ENCODE peak calls at places on chromosomes 11 and 22, in eight cellular contexts. Y, H, E, U, G, W, X and Q are unnamed samples.

GRCh38 chr11:87356428-87356827 is 318.7 kb downstream of the TMEM135 start:
- DNase-seq in Y (no peak), H (no peak), E (no peak), U (no peak), G (no peak), W (no peak), X (no peak), Q (no peak)

GRCh38 chr11:78912778-78913177 is 338.1 kb upstream of the NARS2 start:
- DNase-seq in Y (no peak), H (no peak), E (no peak), U (no peak), G (no peak), W (no peak), X (no peak), Q (no peak)

GRCh38 chr11:96019271-96019670 is 95.4 kb upstream of the MTMR2 start:
- DNase-seq in Y (no peak), H (no peak), E (no peak), U (no peak), G (no peak), W (no peak), X (no peak), Q (no peak)

GRCh38 chr11:44955019-44955738 is 4.5 kb upstream of the TP53I11 start:
- DNase-seq in Y (peak), H (peak), E (peak), U (peak), G (peak), W (peak), X (peak), Q (peak)

GRCh38 chr22:32527756-32528155 is 53.1 kb downstream of the FBXO7 start:
- DNase-seq in Y (no peak), H (no peak), E (no peak), U (no peak), G (no peak), W (no peak), X (no peak), Q (no peak)

GRCh38 chr11:125948278-125949051 is 2.6 kb downstream of the VSIG10L2 start:
- DNase-seq in Y (no peak), H (no peak), E (no peak), U (no peak), G (no peak), W (no peak), X (no peak), Q (no peak)

GRCh38 chr11:117204283-117205080 is 5.3 kb downstream of the TAGLN start:
- DNase-seq in Y (no peak), H (no peak), E (no peak), U (no peak), G (no peak), W (no peak), X (no peak), Q (no peak)

GRCh38 chr11:104130161-104130560 is 33.8 kb downstream of the PDGFD start:
- DNase-seq in Y (no peak), H (no peak), E (no peak), U (no peak), G (no peak), W (no peak), X (no peak), Q (no peak)

GRCh38 chr11:61975638-61976419 is 8.4 kb upstream of the FTH1 start:
- DNase-seq in Y (no peak), H (no peak), E (no peak), U (no peak), G (no peak), W (peak), X (peak), Q (peak)

GRCh38 chr22:36374603-36375024 is 13.2 kb downstream of the MYH9 start:
- DNase-seq in Y (peak), H (no peak), E (no peak), U (peak), G (peak), W (no peak), X (peak), Q (no peak)

GRCh38 chr22:42277232-42277753 is 6.8 kb upstream of the TCF20 start:
- DNase-seq in Y (no peak), H (no peak), E (no peak), U (no peak), G (no peak), W (peak), X (no peak), Q (no peak)

GRCh38 chr11:19577391-19577831 is 135.2 kb upstream of the NAV2 start:
- DNase-seq in Y (peak), H (no peak), E (no peak), U (no peak), G (peak), W (no peak), X (peak), Q (no peak)

GRCh38 chr22:21975273-21975672 is 7.3 kb downstream of the TOP3B start:
- DNase-seq in Y (no peak), H (no peak), E (no peak), U (no peak), G (no peak), W (no peak), X (no peak), Q (no peak)

DNA sequence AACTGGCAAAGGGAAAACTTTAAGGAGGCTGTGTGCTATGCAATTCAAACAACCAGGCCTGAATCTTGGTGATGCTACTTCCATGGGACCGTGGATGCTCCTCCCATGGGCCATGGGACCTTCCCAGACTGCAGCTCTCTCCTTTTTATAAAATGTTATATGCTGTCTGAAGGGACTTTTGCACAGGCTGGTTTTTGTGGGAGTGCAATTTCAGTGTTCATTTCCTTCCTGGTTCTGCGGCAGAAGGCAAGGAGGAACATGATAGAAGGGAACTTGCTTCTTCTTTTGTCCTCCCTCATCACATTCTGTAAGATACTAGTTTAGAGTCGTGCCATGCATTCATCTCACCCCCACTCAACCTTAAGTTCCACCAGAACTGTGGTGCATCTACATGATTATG is 68.9 kb downstream of the C11orf58 start:
- DNase-seq in Y (no peak), H (no peak), E (no peak), U (no peak), G (no peak), W (no peak), X (no peak), Q (no peak)
- H3K4me3 ChIP-seq in Y (no peak), H (no peak), E (no peak), U (no peak), G (no peak), W (no peak), X (no peak), Q (no peak)

DNA sequence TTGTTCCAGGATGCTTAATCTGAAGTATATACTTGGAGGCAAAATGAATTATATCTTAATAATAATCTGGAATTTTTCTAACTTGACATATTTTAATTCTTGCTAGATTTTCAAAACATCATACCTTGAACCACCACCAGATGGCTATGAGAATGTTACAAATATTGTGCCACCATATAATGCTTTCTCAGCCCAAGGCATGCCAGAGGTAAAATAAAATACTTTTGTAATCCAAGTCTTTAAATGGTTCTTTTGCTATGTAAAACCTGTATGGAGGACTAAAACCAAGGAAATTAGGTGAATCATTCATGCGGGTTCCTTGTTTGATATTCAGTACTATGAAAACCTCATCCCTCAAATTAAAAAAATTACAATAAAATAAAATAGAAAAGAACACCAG is 14.4 kb downstream of the NAALAD2 start:
- DNase-seq in Y (no peak), H (no peak), E (no peak), U (no peak), G (no peak), W (no peak), X (peak), Q (no peak)
- TF ChIP-seq CTCF in Y (no peak), H (no peak), E (peak), U (no peak), G (no peak), W (no peak), X (peak), Q (no peak)

DNA sequence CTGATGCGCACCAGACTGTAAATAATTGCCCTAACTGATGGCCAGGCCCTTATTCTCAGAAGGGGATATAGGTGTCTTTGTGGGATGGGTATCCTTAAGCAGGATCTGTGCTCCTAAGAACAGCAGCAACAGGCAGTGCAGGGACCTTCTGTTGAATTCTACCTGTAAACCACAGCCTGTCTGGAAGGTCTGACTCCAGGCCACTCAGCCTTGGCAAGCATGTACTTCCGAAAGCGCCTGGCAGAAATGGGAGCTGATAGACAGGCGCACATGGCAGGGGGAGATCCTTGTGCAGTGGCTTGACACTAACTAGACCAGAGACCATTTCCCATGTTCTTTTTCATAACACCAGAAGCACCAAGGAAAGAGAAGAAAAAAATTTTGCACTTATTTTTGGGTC is 59.0 kb downstream of the C22orf31 start:
- DNase-seq in Y (no peak), H (no peak), E (no peak), U (no peak), G (peak), W (no peak), X (no peak), Q (no peak)
- H3K4me3 ChIP-seq in Y (no peak), H (no peak), E (no peak), U (no peak), G (no peak), W (no peak), X (no peak), Q (no peak)

DNA sequence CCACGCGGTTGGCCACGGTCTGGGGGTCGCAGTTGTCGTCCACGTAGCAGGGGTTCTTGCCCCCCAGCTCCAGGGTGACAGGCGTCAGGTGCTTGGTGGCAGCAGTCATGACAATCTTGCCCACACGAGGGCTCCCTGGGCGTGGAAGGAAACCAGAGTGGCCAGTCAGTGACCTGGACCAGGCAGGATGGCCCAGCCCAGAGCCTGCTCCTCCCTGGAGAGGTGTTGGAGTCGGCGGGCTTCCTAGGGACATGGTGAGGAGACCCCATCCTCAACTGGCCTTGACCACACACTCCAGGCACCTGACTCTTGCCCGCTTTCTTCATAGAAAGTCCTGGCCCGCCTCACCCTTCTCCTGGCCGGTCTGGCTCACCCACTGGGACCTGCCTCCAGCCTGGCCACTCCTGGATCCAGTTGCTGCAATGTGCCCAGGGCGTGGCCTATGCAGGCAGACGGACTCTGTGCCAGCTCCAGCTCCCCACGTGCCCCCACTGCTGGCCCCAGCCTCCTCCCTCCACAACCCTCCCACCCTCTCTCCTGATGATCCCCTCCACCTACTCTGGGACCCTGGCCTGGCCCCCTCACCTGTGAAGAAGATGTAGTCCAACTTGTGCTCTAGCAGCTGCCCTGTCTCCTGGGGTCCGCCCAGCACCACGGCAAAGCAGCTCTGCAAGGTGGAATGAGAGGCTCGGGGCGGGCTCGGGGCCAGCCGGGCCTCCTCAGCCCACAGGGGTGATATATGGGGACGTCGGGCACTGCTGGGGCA is 8.7 kb downstream of the ALDH3B2 start:
- DNase-seq in Y (no peak), H (no peak), E (no peak), U (peak), G (peak), W (no peak), X (no peak), Q (no peak)
- TF ChIP-seq CTCF in Y (no peak), H (no peak), E (no peak), U (peak), G (no peak), W (no peak), X (no peak), Q (no peak)

DNA sequence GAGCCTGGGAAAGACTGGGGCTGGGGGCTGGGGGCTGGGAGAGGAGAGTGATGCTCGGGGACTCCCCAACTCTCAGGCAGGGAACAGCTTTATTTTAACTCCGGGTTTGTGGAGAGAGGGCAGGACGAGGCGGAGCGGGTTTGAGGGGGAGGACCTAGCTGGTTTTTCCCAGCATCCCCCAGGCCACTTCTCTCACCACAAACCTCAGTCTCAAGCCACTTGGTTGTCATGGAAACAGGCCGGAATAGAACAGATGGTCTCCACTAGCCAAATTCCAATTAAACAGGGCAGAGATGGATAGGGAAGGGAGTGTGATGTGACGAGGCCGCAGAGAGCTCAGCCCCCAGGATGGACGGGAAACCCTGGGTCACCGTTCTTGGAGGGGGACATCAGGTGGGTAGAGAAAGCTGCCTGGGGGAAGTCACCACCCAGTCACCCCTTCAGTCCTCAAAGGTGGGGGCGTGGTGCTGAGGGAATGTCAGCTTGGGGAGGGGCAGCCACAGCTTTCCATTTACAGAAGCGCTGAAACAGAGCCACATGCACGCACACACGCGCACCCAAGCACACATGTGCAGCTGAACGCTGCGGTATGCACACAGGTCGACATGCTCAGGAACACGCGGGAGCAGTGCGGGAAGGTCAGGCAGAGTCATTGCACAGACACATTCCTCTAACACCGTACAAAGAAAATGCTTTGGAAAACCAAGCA is 19.2 kb downstream of the NECTIN1 start:
- DNase-seq in Y (peak), H (no peak), E (peak), U (no peak), G (no peak), W (no peak), X (peak), Q (peak)
- H3K4me3 ChIP-seq in Y (no peak), H (no peak), E (peak), U (no peak), G (no peak), W (no peak), X (no peak), Q (no peak)

GRCh38 chr11:123510579-123510905 is 80.5 kb downstream of the GRAMD1B start:
- DNase-seq in Y (no peak), H (no peak), E (no peak), U (no peak), G (no peak), W (no peak), X (no peak), Q (no peak)
- TF ChIP-seq CTCF in Y (no peak), H (no peak), E (no peak), U (no peak), G (no peak), W (no peak), X (no peak), Q (no peak)

DNA sequence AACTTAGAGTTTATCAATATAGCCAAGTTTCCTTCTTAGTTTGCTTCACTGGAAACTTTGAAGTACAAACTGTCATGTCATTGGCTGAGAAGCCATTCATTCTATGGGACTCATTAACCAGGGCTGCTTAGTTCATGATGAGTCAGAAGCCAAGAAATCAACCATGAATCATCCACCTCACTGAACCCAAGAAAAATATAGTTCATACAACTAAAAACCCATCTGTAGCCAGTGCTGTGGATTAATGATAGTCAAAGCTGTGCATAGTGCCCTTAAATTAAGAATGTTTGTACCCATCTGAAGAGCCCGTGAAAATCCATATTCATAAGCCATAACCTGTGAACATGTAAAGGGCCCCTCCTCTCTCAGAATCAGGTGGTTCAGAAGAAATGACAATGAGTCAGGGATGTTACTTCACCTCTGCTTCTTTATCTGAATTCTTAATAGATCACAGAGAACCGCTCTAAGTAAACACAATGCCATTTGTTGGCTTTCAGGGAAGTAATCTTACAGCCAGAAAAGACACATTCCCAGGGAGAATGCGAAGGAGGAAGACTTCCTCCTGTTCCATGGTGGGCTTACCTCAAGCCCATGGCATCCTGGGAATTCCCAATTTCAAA is 25.4 kb downstream of the MMP20 start:
- DNase-seq in Y (peak), H (no peak), E (peak), U (peak), G (no peak), W (no peak), X (peak), Q (peak)
- H3K4me3 ChIP-seq in Y (no peak), H (no peak), E (peak), U (no peak), G (no peak), W (no peak), X (no peak), Q (no peak)